ENCODE peak calls at places on chromosomes 12 and 14, in nine cellular contexts. L, I, W, M, T, S, Z, U and N are unnamed samples.
A peak's percentile ranks its signal among the peaks of the same experiment; 100 is the strongest.

GRCh38 chr12:104710940-104711725 is 247.0 kb downstream of the SLC41A2 start:
- DNase-seq in L (no peak), I (no peak), W (no peak), M (peak; percentile 37), T (no peak), S (no peak), Z (no peak), U (peak; percentile 30), N (no peak)

GRCh38 chr14:75125617-75126016 is 1.2 kb downstream of the NEK9 start:
- DNase-seq in L (no peak), I (no peak), W (no peak), M (peak; percentile 60), T (no peak), S (no peak), Z (no peak), U (no peak), N (no peak)

GRCh38 chr12:32344047-32344446 is 55.3 kb upstream of the FGD4 start:
- DNase-seq in L (no peak), I (no peak), W (no peak), M (no peak), T (no peak), S (no peak), Z (no peak), U (no peak), N (no peak)

GRCh38 chr14:42715316-42715715 is 1108.6 kb downstream of the LRFN5 start:
- DNase-seq in L (no peak), I (no peak), W (no peak), M (no peak), T (no peak), S (no peak), Z (no peak), U (no peak), N (no peak)

GRCh38 chr12:6092784-6093722 is 31.4 kb downstream of the VWF start:
- DNase-seq in L (peak; percentile 45), I (no peak), W (no peak), M (peak; percentile 96), T (no peak), S (no peak), Z (no peak), U (no peak), N (no peak)

GRCh38 chr12:85310456-85311076 is 30.5 kb downstream of the ALX1 start:
- DNase-seq in L (no peak), I (no peak), W (no peak), M (peak; percentile 1), T (no peak), S (no peak), Z (no peak), U (no peak), N (no peak)

GRCh38 chr12:128572311-128572810 is 251.4 kb downstream of the SLC15A4 start:
- DNase-seq in L (no peak), I (no peak), W (no peak), M (no peak), T (no peak), S (no peak), Z (no peak), U (no peak), N (no peak)

GRCh38 chr14:21985081-21985480 is 311.5 kb upstream of the OR4E1 start:
- DNase-seq in L (no peak), I (no peak), W (no peak), M (no peak), T (no peak), S (no peak), Z (no peak), U (no peak), N (no peak)

GRCh38 chr12:64694130-64695078 is 64.8 kb downstream of the GNS start:
- DNase-seq in L (no peak), I (no peak), W (no peak), M (no peak), T (no peak), S (no peak), Z (no peak), U (no peak), N (no peak)

GRCh38 chr14:75518625-75519024 is 3.6 kb upstream of the BATF start:
- DNase-seq in L (no peak), I (no peak), W (no peak), M (peak; percentile 32), T (no peak), S (peak; percentile 67), Z (no peak), U (no peak), N (no peak)

GRCh38 chr12:46555379-46555778 is 182.8 kb upstream of the SLC38A2 start:
- DNase-seq in L (no peak), I (no peak), W (no peak), M (peak; percentile 85), T (no peak), S (no peak), Z (no peak), U (no peak), N (no peak)

GRCh38 chr14:90126260-90126659 is 64.5 kb downstream of the KCNK13 start:
- DNase-seq in L (no peak), I (no peak), W (no peak), M (no peak), T (no peak), S (no peak), Z (no peak), U (no peak), N (no peak)

GRCh38 chr12:47193066-47193465 is 113.3 kb upstream of the AMIGO2 start:
- DNase-seq in L (no peak), I (no peak), W (no peak), M (no peak), T (no peak), S (peak; percentile 28), Z (no peak), U (no peak), N (no peak)

GRCh38 chr12:66538970-66539369 is 139.9 kb downstream of the GRIP1 start:
- DNase-seq in L (no peak), I (no peak), W (no peak), M (no peak), T (no peak), S (no peak), Z (no peak), U (no peak), N (no peak)

GRCh38 chr14:35366048-35366428 is 38.5 kb downstream of the NFKBIA start:
- DNase-seq in L (no peak), I (no peak), W (peak; percentile 42), M (peak; percentile 57), T (peak; percentile 51), S (peak; percentile 67), Z (no peak), U (peak; percentile 12), N (no peak)

GRCh38 chr12:20283467-20283866 is 84.9 kb upstream of the PDE3A start:
- DNase-seq in L (no peak), I (no peak), W (no peak), M (no peak), T (no peak), S (no peak), Z (no peak), U (no peak), N (no peak)

GRCh38 chr14:76490735-76491134 is 114.8 kb downstream of the ESRRB start:
- DNase-seq in L (no peak), I (no peak), W (no peak), M (no peak), T (no peak), S (no peak), Z (no peak), U (no peak), N (no peak)

GRCh38 chr14:60090864-60091519 is 731 bp upstream of the PCNX4 start:
- DNase-seq in L (peak; percentile 31), I (no peak), W (no peak), M (peak; percentile 82), T (no peak), S (peak; percentile 21), Z (peak; percentile 46), U (peak; percentile 33), N (peak; percentile 55)

GRCh38 chr12:25958254-25959068 is at the start of gene RASSF8:
- DNase-seq in L (peak; percentile 62), I (no peak), W (no peak), M (peak; percentile 67), T (peak; percentile 27), S (peak; percentile 41), Z (peak; percentile 65), U (peak; percentile 74), N (peak; percentile 84)

GRCh38 chr14:78405071-78405856 is 235.1 kb downstream of the NRXN3 start:
- DNase-seq in L (no peak), I (no peak), W (no peak), M (peak; percentile 3), T (no peak), S (no peak), Z (no peak), U (no peak), N (no peak)

GRCh38 chr12:131694116-131694838 is 16.6 kb upstream of the SFSWAP start:
- DNase-seq in L (no peak), I (no peak), W (no peak), M (no peak), T (no peak), S (no peak), Z (no peak), U (no peak), N (peak; percentile 15)

GRCh38 chr12:92722897-92723296 is 20.1 kb downstream of the PLEKHG7 start:
- DNase-seq in L (no peak), I (no peak), W (no peak), M (no peak), T (no peak), S (no peak), Z (no peak), U (peak; percentile 33), N (no peak)

GRCh38 chr12:48682927-48683326 is 889 bp upstream of the KANSL2 start:
- DNase-seq in L (no peak), I (no peak), W (no peak), M (no peak), T (no peak), S (no peak), Z (no peak), U (no peak), N (no peak)

GRCh38 chr12:132328282-132329029 is 933 bp downstream of the GALNT9 start:
- DNase-seq in L (no peak), I (no peak), W (no peak), M (no peak), T (no peak), S (no peak), Z (no peak), U (no peak), N (no peak)

GRCh38 chr14:59755388-59755787 is 115.2 kb downstream of the RTN1 start:
- DNase-seq in L (no peak), I (no peak), W (no peak), M (no peak), T (no peak), S (no peak), Z (no peak), U (no peak), N (no peak)

GRCh38 chr14:69772082-69773017 is 5.4 kb downstream of the SRSF5 start:
- DNase-seq in L (no peak), I (no peak), W (no peak), M (no peak), T (no peak), S (no peak), Z (no peak), U (no peak), N (no peak)

GRCh38 chr12:105214670-105215375 is 21.2 kb downstream of the APPL2 start:
- DNase-seq in L (peak; percentile 94), I (no peak), W (no peak), M (peak; percentile 64), T (no peak), S (no peak), Z (peak; percentile 92), U (no peak), N (peak; percentile 83)

GRCh38 chr12:122943196-122943595 is 23.1 kb downstream of the ABCB9 start:
- DNase-seq in L (no peak), I (no peak), W (no peak), M (no peak), T (no peak), S (no peak), Z (no peak), U (no peak), N (no peak)

GRCh38 chr14:64891839-64892375 is 12.2 kb upstream of the SPTB start:
- DNase-seq in L (peak; percentile 15), I (no peak), W (peak; percentile 5), M (peak; percentile 53), T (no peak), S (peak; percentile 14), Z (no peak), U (peak; percentile 63), N (no peak)

GRCh38 chr14:49972199-49972671 is 79.4 kb downstream of the ARF6 start:
- DNase-seq in L (peak; percentile 67), I (no peak), W (no peak), M (peak; percentile 61), T (no peak), S (no peak), Z (peak; percentile 55), U (no peak), N (no peak)

GRCh38 chr12:17371491-17372290 is 718.3 kb downstream of the RERGL start:
- DNase-seq in L (no peak), I (no peak), W (no peak), M (no peak), T (no peak), S (no peak), Z (no peak), U (no peak), N (no peak)